ENCODE peak calls at places on chromosomes 6 and 20, in four cellular contexts. One of them, this sample, is unnamed.

GRCh38 chr20:19932170-19932667 is 84.9 kb upstream of the NAA20 start:
- DNase-seq in fibroblast of lung: peak; percentile 84
- DNase-seq in naive thymus-derived CD8-positive, alpha-beta T cell: no peak
- DNase-seq in dermis blood vessel endothelial cell: peak; percentile 94
- DNase-seq in this sample: peak; percentile 67

GRCh38 chr6:128763599-128764300 is 119.2 kb upstream of the LAMA2 start:
- DNase-seq in fibroblast of lung: no peak
- DNase-seq in naive thymus-derived CD8-positive, alpha-beta T cell: no peak
- DNase-seq in dermis blood vessel endothelial cell: no peak
- DNase-seq in this sample: no peak

GRCh38 chr6:162343902-162344226 is 383.7 kb downstream of the PRKN start:
- DNase-seq in fibroblast of lung: peak; percentile 79
- DNase-seq in naive thymus-derived CD8-positive, alpha-beta T cell: no peak
- DNase-seq in dermis blood vessel endothelial cell: no peak
- DNase-seq in this sample: no peak

GRCh38 chr20:10469599-10469998 is 34.5 kb downstream of the SLX4IP start:
- DNase-seq in fibroblast of lung: peak; percentile 92
- DNase-seq in naive thymus-derived CD8-positive, alpha-beta T cell: peak; percentile 5
- DNase-seq in dermis blood vessel endothelial cell: peak; percentile 92
- DNase-seq in this sample: peak; percentile 65

GRCh38 chr20:56513807-56514150 is 10.8 kb upstream of the FAM209A start:
- DNase-seq in fibroblast of lung: no peak
- DNase-seq in naive thymus-derived CD8-positive, alpha-beta T cell: no peak
- DNase-seq in dermis blood vessel endothelial cell: no peak
- DNase-seq in this sample: no peak

GRCh38 chr6:68239034-68239433 is 396.0 kb upstream of the ADGRB3 start:
- DNase-seq in fibroblast of lung: no peak
- DNase-seq in naive thymus-derived CD8-positive, alpha-beta T cell: no peak
- DNase-seq in dermis blood vessel endothelial cell: no peak
- DNase-seq in this sample: no peak

GRCh38 chr20:25315418-25316210 is 67.7 kb downstream of the PYGB start:
- DNase-seq in fibroblast of lung: no peak
- DNase-seq in naive thymus-derived CD8-positive, alpha-beta T cell: no peak
- DNase-seq in dermis blood vessel endothelial cell: no peak
- DNase-seq in this sample: peak; percentile 53

GRCh38 chr20:55200317-55200716 is 724.9 kb downstream of the DOK5 start:
- DNase-seq in fibroblast of lung: no peak
- DNase-seq in naive thymus-derived CD8-positive, alpha-beta T cell: no peak
- DNase-seq in dermis blood vessel endothelial cell: no peak
- DNase-seq in this sample: no peak

GRCh38 chr20:2451939-2452732 is 18.5 kb downstream of the SNRPB start:
- DNase-seq in fibroblast of lung: peak; percentile 70
- DNase-seq in naive thymus-derived CD8-positive, alpha-beta T cell: peak; percentile 46
- DNase-seq in dermis blood vessel endothelial cell: peak; percentile 86
- DNase-seq in this sample: peak; percentile 72

GRCh38 chr6:80725156-80725930 is 618.9 kb downstream of the BCKDHB start:
- DNase-seq in fibroblast of lung: peak; percentile 9
- DNase-seq in naive thymus-derived CD8-positive, alpha-beta T cell: no peak
- DNase-seq in dermis blood vessel endothelial cell: no peak
- DNase-seq in this sample: no peak

GRCh38 chr20:14069796-14070195 is 74.5 kb downstream of the MACROD2 start:
- DNase-seq in fibroblast of lung: peak; percentile 11
- DNase-seq in naive thymus-derived CD8-positive, alpha-beta T cell: no peak
- DNase-seq in dermis blood vessel endothelial cell: no peak
- DNase-seq in this sample: peak; percentile 29

GRCh38 chr6:17484201-17484606 is 90.8 kb downstream of the CAP2 start:
- DNase-seq in fibroblast of lung: peak; percentile 18
- DNase-seq in naive thymus-derived CD8-positive, alpha-beta T cell: no peak
- DNase-seq in dermis blood vessel endothelial cell: no peak
- DNase-seq in this sample: no peak

GRCh38 chr6:135910943-135911618 is 59.6 kb downstream of the PDE7B start:
- DNase-seq in fibroblast of lung: peak; percentile 45
- DNase-seq in naive thymus-derived CD8-positive, alpha-beta T cell: no peak
- DNase-seq in dermis blood vessel endothelial cell: no peak
- DNase-seq in this sample: no peak

GRCh38 chr20:8156603-8157079 is 24.6 kb downstream of the PLCB1 start:
- DNase-seq in fibroblast of lung: peak; percentile 52
- DNase-seq in naive thymus-derived CD8-positive, alpha-beta T cell: no peak
- DNase-seq in dermis blood vessel endothelial cell: peak; percentile 51
- DNase-seq in this sample: peak; percentile 18

GRCh38 chr20:6735913-6736845 is 31.3 kb upstream of the BMP2 start:
- DNase-seq in fibroblast of lung: peak; percentile 10
- DNase-seq in naive thymus-derived CD8-positive, alpha-beta T cell: no peak
- DNase-seq in dermis blood vessel endothelial cell: no peak
- DNase-seq in this sample: no peak

GRCh38 chr20:13840093-13840465 is 55.3 kb downstream of the NDUFAF5 start:
- DNase-seq in fibroblast of lung: no peak
- DNase-seq in naive thymus-derived CD8-positive, alpha-beta T cell: no peak
- DNase-seq in dermis blood vessel endothelial cell: no peak
- DNase-seq in this sample: no peak

GRCh38 chr6:138769102-138769676 is 4.4 kb upstream of the CCDC28A start:
- DNase-seq in fibroblast of lung: no peak
- DNase-seq in naive thymus-derived CD8-positive, alpha-beta T cell: no peak
- DNase-seq in dermis blood vessel endothelial cell: peak; percentile 74
- DNase-seq in this sample: no peak

GRCh38 chr6:151161363-151161762 is 78.4 kb upstream of the AKAP12 start:
- DNase-seq in fibroblast of lung: no peak
- DNase-seq in naive thymus-derived CD8-positive, alpha-beta T cell: no peak
- DNase-seq in dermis blood vessel endothelial cell: no peak
- DNase-seq in this sample: no peak

GRCh38 chr6:83861077-83861476 is 1.6 kb downstream of the CYB5R4 start:
- DNase-seq in fibroblast of lung: no peak
- DNase-seq in naive thymus-derived CD8-positive, alpha-beta T cell: no peak
- DNase-seq in dermis blood vessel endothelial cell: no peak
- DNase-seq in this sample: no peak

GRCh38 chr6:6834356-6835342 is 246.1 kb downstream of the LY86 start:
- DNase-seq in fibroblast of lung: no peak
- DNase-seq in naive thymus-derived CD8-positive, alpha-beta T cell: no peak
- DNase-seq in dermis blood vessel endothelial cell: no peak
- DNase-seq in this sample: no peak

GRCh38 chr20:57928181-57928967 is 218.6 kb upstream of the PMEPA1 start:
- DNase-seq in fibroblast of lung: no peak
- DNase-seq in naive thymus-derived CD8-positive, alpha-beta T cell: no peak
- DNase-seq in dermis blood vessel endothelial cell: no peak
- DNase-seq in this sample: peak; percentile 21

GRCh38 chr6:135939216-135939610 is 87.7 kb downstream of the PDE7B start:
- DNase-seq in fibroblast of lung: peak; percentile 36
- DNase-seq in naive thymus-derived CD8-positive, alpha-beta T cell: no peak
- DNase-seq in dermis blood vessel endothelial cell: no peak
- DNase-seq in this sample: no peak

GRCh38 chr6:152206072-152206818 is 398.8 kb downstream of the ESR1 start:
- DNase-seq in fibroblast of lung: peak; percentile 17
- DNase-seq in naive thymus-derived CD8-positive, alpha-beta T cell: peak; percentile 31
- DNase-seq in dermis blood vessel endothelial cell: peak; percentile 15
- DNase-seq in this sample: peak; percentile 19

GRCh38 chr6:11891547-11891946 is 112.9 kb upstream of the ADTRP start:
- DNase-seq in fibroblast of lung: no peak
- DNase-seq in naive thymus-derived CD8-positive, alpha-beta T cell: no peak
- DNase-seq in dermis blood vessel endothelial cell: no peak
- DNase-seq in this sample: no peak